ENCODE peak calls at places on chromosome 15, in nine cellular contexts. Y is HS-5, I is mucosa of descending colon, O is frontal cortex, B is breast epithelium, N is HT1080, R is GM20000, G is coronary artery, F is cardiac muscle cell. W is an unnamed sample.

GRCh38 chr15:42016971-42017370 is 3.9 kb downstream of the PLA2G4E start:
- DNase-seq in I (no peak), O (no peak), F (no peak), R (no peak), N (no peak), Y (no peak), G (no peak), B (no peak), W (no peak)

GRCh38 chr15:90188914-90189748 is 12.0 kb upstream of the SEMA4B start:
- DNase-seq in I (no peak), B (no peak), Y (no peak), G (no peak), N (no peak), F (peak; percentile 51), R (no peak), O (no peak), W (no peak)

GRCh38 chr15:82970078-82970686 is 15.8 kb upstream of the RAMAC start:
- DNase-seq in F (no peak), G (no peak), B (no peak), I (no peak), Y (no peak), N (no peak), R (no peak), O (no peak), W (no peak)

GRCh38 chr15:63686352-63686751 is 89.2 kb downstream of the FBXL22 start:
- DNase-seq in B (no peak), Y (no peak), N (no peak), O (no peak), F (no peak), I (no peak), R (no peak), G (no peak), W (no peak)

GRCh38 chr15:101501703-101502373 is 12.3 kb upstream of the PCSK6 start:
- DNase-seq in B (peak; percentile 15), N (peak; percentile 40), F (peak; percentile 45), I (peak; percentile 47), R (peak; percentile 76), Y (no peak), O (no peak), G (no peak), W (no peak)

GRCh38 chr15:67116742-67117141 is 51.3 kb downstream of the SMAD3 start:
- DNase-seq in R (no peak), O (no peak), Y (no peak), I (peak; percentile 54), G (no peak), B (no peak), F (no peak), N (no peak), W (peak; percentile 59)

GRCh38 chr15:98609144-98609852 is 39.0 kb upstream of the IGF1R start:
- DNase-seq in Y (peak; percentile 65), F (peak; percentile 50), N (peak; percentile 70), I (no peak), G (no peak), R (no peak), B (peak; percentile 23), O (no peak), W (no peak)

GRCh38 chr15:28974142-28974541 is 88.4 kb downstream of the APBA2 start:
- DNase-seq in G (no peak), B (peak; percentile 22), I (no peak), R (no peak), Y (no peak), F (no peak), O (no peak), N (no peak), W (no peak)

GRCh38 chr15:60120100-60120499 is 116.0 kb downstream of the FOXB1 start:
- DNase-seq in N (no peak), B (no peak), I (no peak), O (no peak), R (no peak), Y (no peak), F (no peak), G (no peak), W (no peak)

GRCh38 chr15:85045615-85046014 is 64.0 kb downstream of the PDE8A start:
- DNase-seq in G (no peak), Y (no peak), O (no peak), I (no peak), B (no peak), F (no peak), R (no peak), N (no peak), W (no peak)

GRCh38 chr15:24848050-24848449 is 106.7 kb upstream of the SNRPN start:
- DNase-seq in B (no peak), O (peak; percentile 42), I (no peak), N (no peak), Y (no peak), G (no peak), F (peak; percentile 47), R (no peak), W (no peak)

GRCh38 chr15:83106994-83107840 is at the start of gene TM6SF1:
- DNase-seq in B (no peak), R (peak; percentile 57), I (no peak), O (peak; percentile 44), G (no peak), F (no peak), N (no peak), Y (no peak), W (no peak)

GRCh38 chr15:58457466-58457965 is 25.7 kb downstream of the LIPC start:
- DNase-seq in O (no peak), Y (peak; percentile 85), G (no peak), B (no peak), I (no peak), N (peak; percentile 91), R (peak; percentile 59), F (peak; percentile 50), W (no peak)

GRCh38 chr15:35690698-35691116 is 144.7 kb upstream of the DPH6 start:
- DNase-seq in G (no peak), B (no peak), F (peak; percentile 97), R (no peak), Y (no peak), O (peak; percentile 16), I (no peak), N (peak; percentile 56), W (no peak)

GRCh38 chr15:91413142-91413541 is 313.1 kb downstream of the SV2B start:
- DNase-seq in B (no peak), N (no peak), G (no peak), F (no peak), O (no peak), R (no peak), I (no peak), Y (peak; percentile 37), W (no peak)

GRCh38 chr15:63473999-63474809 is 30.2 kb upstream of the USP3 start:
- DNase-seq in B (no peak), I (peak; percentile 75), G (no peak), Y (no peak), R (peak; percentile 61), O (no peak), F (peak; percentile 67), N (peak; percentile 65), W (peak; percentile 73)

GRCh38 chr15:101520395-101520794 is 30.9 kb upstream of the PCSK6 start:
- DNase-seq in G (no peak), O (no peak), B (no peak), R (no peak), Y (no peak), F (no peak), I (peak; percentile 2), N (no peak), W (no peak)

GRCh38 chr15:41079717-41080116 is 36.4 kb downstream of the INO80 start:
- DNase-seq in B (no peak), I (no peak), R (no peak), G (no peak), N (no peak), F (no peak), Y (no peak), O (no peak), W (no peak)

GRCh38 chr15:68304611-68305337 is 27.2 kb downstream of the FEM1B start:
- DNase-seq in Y (no peak), N (no peak), O (no peak), F (no peak), I (no peak), G (peak; percentile 68), B (peak; percentile 16), R (no peak), W (peak; percentile 15)

W was measured in colonic mucosa.